ENCODE peak calls at places on chromosomes 11 and 22, in four cellular contexts. B is GM23338, P is transverse colon, V is spleen. D is an unnamed sample.

GRCh38 chr11:27281276-27281675 is 81.7 kb downstream of the CCDC34 start:
- DNase-seq in B (no peak), P (no peak), V (no peak), D (no peak)

GRCh38 chr11:123519055-123519796 is 89.2 kb downstream of the GRAMD1B start:
- DNase-seq in P (no peak), V (no peak), B (peak; percentile 26), D (no peak)

GRCh38 chr22:33697640-33698039 is 222.6 kb downstream of the LARGE1 start:
- DNase-seq in B (no peak), V (no peak), P (no peak), D (no peak)

GRCh38 chr11:95078526-95078925 is 11.1 kb upstream of the ENDOD1 start:
- DNase-seq in V (no peak), B (no peak), P (no peak), D (no peak)

GRCh38 chr11:9015677-9016076 is 11.9 kb upstream of the NRIP3 start:
- DNase-seq in V (peak; percentile 77), P (peak; percentile 66), B (peak; percentile 92), D (peak; percentile 81)

GRCh38 chr22:29394931-29395581 is 6.7 kb upstream of the AP1B1 start:
- DNase-seq in P (peak; percentile 78), B (peak; percentile 93), V (peak; percentile 85), D (peak; percentile 83)

GRCh38 chr11:70247042-70247709 is 23.3 kb upstream of the PPFIA1 start:
- DNase-seq in P (no peak), B (no peak), V (no peak), D (no peak)

GRCh38 chr11:101264303-101264702 is 134.7 kb upstream of the PGR start:
- DNase-seq in B (no peak), V (no peak), P (no peak), D (no peak)

GRCh38 chr11:120169981-120170698 is 32.2 kb upstream of the TRIM29 start:
- DNase-seq in B (no peak), P (no peak), V (no peak), D (no peak)

GRCh38 chr11:8099291-8099899 is 18.4 kb downstream of the TUB start:
- DNase-seq in V (peak; percentile 78), B (peak; percentile 82), P (peak; percentile 82), D (peak; percentile 87)

GRCh38 chr22:35559354-35560005 is 18.8 kb downstream of the RASD2 start:
- DNase-seq in P (no peak), V (no peak), B (no peak), D (no peak)

GRCh38 chr11:132734217-132734616 is 798.1 kb downstream of the OPCML start:
- DNase-seq in V (no peak), P (no peak), B (no peak), D (no peak)

GRCh38 chr11:82701847-82702520 is 31.7 kb downstream of the FAM181B start:
- DNase-seq in V (no peak), B (peak; percentile 78), P (peak; percentile 11), D (peak; percentile 50)

GRCh38 chr11:75585271-75585670 is 23.2 kb downstream of the SERPINH1 start:
- DNase-seq in B (no peak), P (no peak), V (no peak), D (no peak)

GRCh38 chr22:31332886-31333285 is 13.3 kb downstream of the PATZ1 start:
- DNase-seq in B (no peak), V (no peak), P (no peak), D (no peak)

GRCh38 chr11:96246718-96247540 is 96.1 kb downstream of the MAML2 start:
- DNase-seq in V (no peak), B (no peak), P (no peak), D (peak; percentile 32)

GRCh38 chr11:30608534-30608933 is 22.4 kb upstream of the MPPED2 start:
- DNase-seq in V (no peak), B (peak; percentile 35), P (no peak), D (no peak)

GRCh38 chr11:116986521-116987105 is 111.6 kb downstream of the SIK3 start:
- DNase-seq in B (peak; percentile 28), V (no peak), P (no peak), D (no peak)

GRCh38 chr11:95922536-95923440 is 1.1 kb downstream of the MTMR2 start:
- DNase-seq in V (no peak), B (no peak), P (no peak), D (peak; percentile 48)

GRCh38 chr11:7292902-7293301 is 41.2 kb downstream of the SYT9 start:
- DNase-seq in P (no peak), B (no peak), V (no peak), D (no peak)

GRCh38 chr22:20139391-20140106 is 7.9 kb downstream of the ZDHHC8 start:
- DNase-seq in V (no peak), B (no peak), P (no peak), D (no peak)

GRCh38 chr11:67240575-67241389 is 25.5 kb upstream of the GRK2 start:
- DNase-seq in P (peak; percentile 82), B (peak; percentile 70), V (peak; percentile 87), D (peak; percentile 83)

GRCh38 chr11:62644220-62644619 is 2.2 kb downstream of the GANAB start:
- DNase-seq in V (no peak), P (no peak), B (no peak), D (no peak)

GRCh38 chr11:26931248-26931631 is 62.7 kb upstream of the FIBIN start:
- DNase-seq in P (no peak), V (no peak), B (no peak), D (no peak)

GRCh38 chr11:68269414-68270081 is 2.2 kb downstream of the C11orf24 start:
- DNase-seq in B (no peak), V (no peak), P (no peak), D (no peak)

GRCh38 chr11:109197656-109198055 is 224.3 kb upstream of the C11orf87 start:
- DNase-seq in V (no peak), B (no peak), P (no peak), D (no peak)

GRCh38 chr11:72789493-72790131 is 4.2 kb downstream of the STARD10 start:
- DNase-seq in B (no peak), P (no peak), V (no peak), D (no peak)

GRCh38 chr11:111447931-111448330 is 64.3 kb downstream of the BTG4 start:
- DNase-seq in B (no peak), V (no peak), P (no peak), D (no peak)

GRCh38 chr11:92449222-92449621 is 224.6 kb downstream of the FAT3 start:
- DNase-seq in B (no peak), V (no peak), P (no peak), D (no peak)

GRCh38 chr22:36343720-36344105 is 44.1 kb downstream of the MYH9 start:
- DNase-seq in V (no peak), B (no peak), P (no peak), D (peak; percentile 80)

GRCh38 chr11:77823775-77824174 is 2.8 kb downstream of the AAMDC start:
- DNase-seq in B (no peak), P (no peak), V (no peak), D (peak; percentile 32)

DNA sequence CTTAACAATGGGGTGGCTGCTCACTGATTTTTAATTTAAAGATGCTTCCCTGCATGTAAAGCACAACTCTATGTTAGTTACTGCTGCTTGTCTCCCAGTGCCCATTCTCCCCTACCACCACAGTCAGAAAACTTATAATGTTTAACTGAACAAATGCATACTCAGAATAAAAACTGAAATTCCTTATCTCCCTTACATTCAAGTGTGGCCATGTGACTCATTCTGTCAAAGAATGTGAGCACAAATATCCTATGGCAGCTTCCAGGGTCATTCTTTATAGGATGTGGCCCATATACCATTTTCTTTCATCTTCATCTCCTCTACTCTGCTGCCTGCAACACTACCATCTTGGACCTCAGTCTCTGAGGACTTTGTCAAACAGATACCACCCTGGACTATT is 374.8 kb downstream of the DYNC2H1 start:
- DNase-seq in P (no peak), V (no peak), B (no peak), D (no peak)
- TF ChIP-seq POLR2AphosphoS5 in P (no peak), V (no peak), B (no peak), D (no peak)

DNA sequence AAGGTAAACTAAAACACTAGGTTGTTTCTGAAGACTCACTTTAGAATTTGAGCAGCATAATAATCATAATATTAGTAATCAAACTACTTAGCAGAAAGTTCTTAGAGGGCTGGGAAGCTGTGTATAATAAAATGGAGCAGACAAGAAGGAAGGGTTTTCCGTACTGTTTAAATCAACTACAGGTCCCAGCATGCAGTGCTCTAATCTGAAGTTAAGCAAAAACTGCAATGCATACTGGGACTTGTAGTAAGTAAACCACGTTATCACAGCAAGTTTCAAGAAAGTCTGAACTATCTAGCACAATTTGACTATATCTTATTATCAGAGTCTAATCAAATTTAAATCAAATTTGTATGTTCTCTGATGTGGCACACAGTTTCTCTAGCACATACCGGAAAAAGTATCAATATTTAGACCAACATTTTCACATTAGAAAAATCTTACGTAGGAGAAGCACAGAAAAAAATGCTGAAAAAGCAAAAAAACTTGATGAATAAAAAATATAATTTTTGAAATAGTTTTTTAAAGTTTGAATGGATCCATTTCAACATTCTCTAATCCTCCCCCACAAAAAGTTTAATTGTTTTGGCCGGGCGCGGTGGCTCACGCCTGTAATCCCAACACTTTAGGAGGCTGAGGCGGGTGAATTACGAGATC is 8.2 kb downstream of the PHF21A start:
- DNase-seq in B (peak; percentile 93), V (no peak), P (no peak), D (peak; percentile 58)
- TF ChIP-seq POLR2AphosphoS5 in B (no peak), V (no peak), P (no peak), D (no peak)

GRCh38 chr22:37626144-37626543 is 13.3 kb upstream of the SH3BP1 start:
- DNase-seq in V (peak; percentile 76), B (no peak), P (peak; percentile 68), D (no peak)
- TF ChIP-seq POLR2AphosphoS5 in V (no peak), B (no peak), P (no peak), D (no peak)

DNA sequence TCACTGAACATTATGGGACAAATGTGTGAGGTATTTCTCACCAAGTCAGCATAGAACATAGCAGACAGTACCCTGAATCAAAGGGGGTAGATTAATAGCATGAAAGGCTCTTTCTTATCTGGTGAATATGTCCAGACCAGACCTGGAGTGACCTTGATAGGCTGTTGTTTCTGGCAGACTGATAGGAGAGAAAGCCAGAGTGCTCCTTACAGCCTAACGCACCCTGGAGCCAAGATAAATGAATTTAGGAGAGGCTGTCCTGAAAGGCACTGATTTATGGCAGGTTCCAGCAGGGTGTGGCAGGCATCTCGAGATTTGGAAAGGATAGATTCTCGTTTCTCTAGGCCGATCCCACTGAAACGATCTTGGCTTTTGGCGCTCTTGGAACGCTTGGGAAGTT is 204.6 kb downstream of the DBX1 start:
- DNase-seq in B (no peak), P (no peak), V (no peak), D (no peak)
- TF ChIP-seq POLR2AphosphoS5 in B (no peak), P (no peak), V (no peak), D (no peak)

GRCh38 chr11:44548032-44548695 is 17.3 kb upstream of the CD82 start:
- DNase-seq in P (no peak), B (no peak), V (no peak), D (no peak)
- TF ChIP-seq POLR2AphosphoS5 in P (no peak), B (no peak), V (no peak), D (no peak)

DNA sequence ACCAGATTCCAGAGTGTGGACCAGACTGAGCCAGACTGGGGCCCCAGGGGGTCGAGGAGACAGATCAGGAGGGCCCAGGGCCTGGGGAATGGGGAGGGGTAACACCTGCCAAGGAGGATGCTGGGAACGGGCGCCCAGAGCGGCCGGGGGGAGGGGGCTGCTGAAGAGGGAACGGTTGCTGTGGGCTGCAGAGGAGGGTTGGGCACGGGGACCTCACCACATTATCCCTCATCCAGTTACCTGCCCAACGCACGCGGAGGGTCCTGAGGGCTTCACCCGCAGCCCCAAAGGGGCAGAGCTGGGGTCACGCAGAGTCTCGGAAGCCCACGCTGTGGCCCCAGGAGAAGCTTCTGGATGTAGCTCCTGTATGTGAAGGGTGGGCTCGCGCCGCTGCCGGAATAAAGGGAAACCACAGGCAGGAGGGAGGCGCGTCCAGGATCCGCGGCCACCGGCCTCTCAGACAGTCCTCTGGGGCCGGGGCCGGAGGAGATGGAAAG is 927 bp upstream of the SELENOO start:
- DNase-seq in B (peak; percentile 81), P (no peak), V (peak; percentile 85), D (no peak)
- TF ChIP-seq POLR2AphosphoS5 in B (peak; percentile 51), P (no peak), V (no peak), D (peak; percentile 36)

D was measured in endothelial cell of umbilical vein.